ENCODE peak calls at places on chromosome X, in eight cellular contexts. O is substantia nigra; Y is A549; M is NCI-H2029 treated with DMSO at 0.1 percent for 48 hours; F is left ventricle myocardium inferior; D is skeletal muscle cell; I is CD8-positive, alpha-beta T cell; X is T-helper 9 cell. W is an unnamed sample.

GRCh38 chrX:12367254-12367653 is 229.0 kb downstream of the FRMPD4 start:
- DNase-seq in O (no peak), Y (no peak), M (no peak), F (no peak), D (no peak), I (no peak), X (no peak), W (no peak)

GRCh38 chrX:1592128-1592862 is 891 bp downstream of the AKAP17A start:
- DNase-seq in O (no peak), Y (no peak), M (no peak), F (no peak), D (peak), I (no peak), X (no peak), W (no peak)

GRCh38 chrX:3516051-3516541 is 169.6 kb upstream of the MXRA5 start:
- DNase-seq in O (no peak), Y (no peak), M (no peak), F (no peak), D (peak), I (no peak), X (no peak), W (no peak)

GRCh38 chrX:30715976-30716375 is 62.8 kb downstream of the GK start:
- DNase-seq in O (no peak), Y (no peak), M (no peak), F (no peak), D (no peak), I (no peak), X (no peak), W (no peak)

GRCh38 chrX:55167124-55167523 is 53.0 kb upstream of the PAGE5 start:
- DNase-seq in O (no peak), Y (no peak), M (no peak), F (no peak), D (no peak), I (no peak), X (no peak), W (no peak)

GRCh38 chrX:46758163-46758955 is 559 bp downstream of the SLC9A7 start:
- DNase-seq in O (no peak), Y (peak), M (no peak), F (no peak), D (no peak), I (peak), X (peak), W (no peak)

GRCh38 chrX:118569676-118570075 is 74.1 kb downstream of the DOCK11 start:
- DNase-seq in O (no peak), Y (no peak), M (no peak), F (no peak), D (no peak), I (no peak), X (no peak), W (no peak)

GRCh38 chrX:104659037-104659744 is 93.2 kb downstream of the IL1RAPL2 start:
- DNase-seq in O (no peak), Y (no peak), M (no peak), F (peak), D (no peak), I (no peak), X (no peak), W (no peak)

GRCh38 chrX:153828723-153829548 is 1.4 kb downstream of the PDZD4 start:
- DNase-seq in O (no peak), Y (peak), M (no peak), F (no peak), D (no peak), I (no peak), X (no peak), W (no peak)

GRCh38 chrX:132749406-132749805 is 209.0 kb downstream of the HS6ST2 start:
- DNase-seq in O (no peak), Y (no peak), M (no peak), F (no peak), D (no peak), I (no peak), X (no peak), W (no peak)

GRCh38 chrX:134998246-134998645 is 7.5 kb downstream of the SMIM10 start:
- DNase-seq in O (no peak), Y (no peak), M (no peak), F (no peak), D (no peak), I (no peak), X (no peak), W (no peak)

GRCh38 chrX:70806081-70806480 is 102.4 kb downstream of the TEX11 start:
- DNase-seq in O (no peak), Y (no peak), M (no peak), F (no peak), D (no peak), I (no peak), X (no peak), W (no peak)

GRCh38 chrX:254630-255215 is 26.5 kb upstream of the PLCXD1 start:
- DNase-seq in O (no peak), Y (no peak), M (no peak), F (no peak), D (no peak), I (no peak), X (no peak), W (no peak)

GRCh38 chrX:123745511-123745910 is 12.7 kb upstream of the THOC2 start:
- DNase-seq in O (no peak), Y (no peak), M (no peak), F (no peak), D (no peak), I (no peak), X (no peak), W (no peak)

GRCh38 chrX:41265615-41266014 is 68.3 kb upstream of the DDX3X start:
- DNase-seq in O (no peak), Y (peak), M (no peak), F (no peak), D (no peak), I (peak), X (peak), W (peak)

GRCh38 chrX:121987163-121987562 is 939.8 kb downstream of the GLUD2 start:
- DNase-seq in O (no peak), Y (no peak), M (no peak), F (no peak), D (peak), I (no peak), X (no peak), W (no peak)

GRCh38 chrX:151621422-151621821 is 57.9 kb downstream of the PASD1 start:
- DNase-seq in O (no peak), Y (no peak), M (no peak), F (no peak), D (no peak), I (no peak), X (no peak), W (no peak)

GRCh38 chrX:71282514-71283408 is 674 bp upstream of the NONO start:
- DNase-seq in O (no peak), Y (peak), M (peak), F (no peak), D (no peak), I (peak), X (peak), W (no peak)

GRCh38 chrX:74420194-74421035 is 878 bp upstream of the SLC16A2 start:
- DNase-seq in O (peak), Y (peak), M (no peak), F (peak), D (no peak), I (peak), X (no peak), W (peak)

GRCh38 chrX:24260827-24261550 is 52.9 kb downstream of the SUPT20HL2 start:
- DNase-seq in O (no peak), Y (no peak), M (no peak), F (no peak), D (no peak), I (peak), X (no peak), W (no peak)

GRCh38 chrX:119399772-119400101 is 601 bp downstream of the SLC25A43 start:
- DNase-seq in O (no peak), Y (no peak), M (no peak), F (no peak), D (no peak), I (no peak), X (no peak), W (no peak)

GRCh38 chrX:20382518-20383291 is 116.0 kb upstream of the RPS6KA3 start:
- DNase-seq in O (no peak), Y (peak), M (no peak), F (no peak), D (no peak), I (peak), X (no peak), W (no peak)

GRCh38 chrX:56758456-56758855 is 29.4 kb downstream of the NBDY start:
- DNase-seq in O (no peak), Y (no peak), M (no peak), F (no peak), D (no peak), I (no peak), X (no peak), W (no peak)

GRCh38 chrX:13048265-13048664 is 3.8 kb upstream of the FAM9C start:
- DNase-seq in O (no peak), Y (no peak), M (no peak), F (no peak), D (peak), I (no peak), X (no peak), W (no peak)

GRCh38 chrX:124240422-124240821 is 92.0 kb upstream of the TEX13D start:
- DNase-seq in O (no peak), Y (no peak), M (no peak), F (no peak), D (no peak), I (no peak), X (no peak), W (no peak)

GRCh38 chrX:56736219-56736618 is 7.2 kb downstream of the NBDY start:
- DNase-seq in O (no peak), Y (no peak), M (no peak), F (no peak), D (no peak), I (no peak), X (no peak), W (no peak)

GRCh38 chrX:13650318-13650717 is 2.6 kb upstream of the TCEANC start:
- DNase-seq in O (no peak), Y (no peak), M (no peak), F (no peak), D (no peak), I (no peak), X (no peak), W (no peak)

GRCh38 chrX:68083510-68083909 is 349.8 kb downstream of the OPHN1 start:
- DNase-seq in O (no peak), Y (no peak), M (no peak), F (no peak), D (no peak), I (no peak), X (no peak), W (no peak)

GRCh38 chrX:15988661-15989603 is 134.3 kb upstream of the AP1S2 start:
- DNase-seq in O (no peak), Y (peak), M (no peak), F (no peak), D (peak), I (no peak), X (no peak), W (no peak)

GRCh38 chrX:20315140-20315539 is 48.4 kb upstream of the RPS6KA3 start:
- DNase-seq in O (no peak), Y (no peak), M (no peak), F (no peak), D (no peak), I (no peak), X (no peak), W (no peak)

GRCh38 chrX:154409222-154409871 is at the start of gene DNASE1L1:
- DNase-seq in O (peak), Y (peak), M (no peak), F (peak), D (peak), I (no peak), X (no peak), W (peak)

W was measured in occipital lobe.